ENCODE peak calls at places on chromosomes 13 and 19, in five cellular contexts. B, R, E, M and G are unnamed samples. For H3K4me1, the result is how much of the 10 kb centered on the place peaks cover.

GRCh38 chr19:8615813-8616596 is 5.5 kb upstream of the ADAMTS10 start:
- DNase-seq in B (no peak), M (no peak), R (no peak), E (no peak), G (no peak)

GRCh38 chr13:48817166-48817802 is 158.4 kb upstream of the FNDC3A start:
- DNase-seq in B (no peak), M (no peak), E (no peak), R (no peak), G (no peak)

GRCh38 chr19:39082167-39082566 is 2.0 kb upstream of the ACP7 start:
- DNase-seq in E (no peak), M (no peak), B (no peak), R (no peak), G (no peak)

GRCh38 chr19:13781547-13781946 is 7.3 kb downstream of the C19orf53 start:
- DNase-seq in M (peak), E (peak), R (peak), B (peak), G (no peak)

GRCh38 chr13:46213242-46213641 is 1.5 kb downstream of the LRRC63 start:
- DNase-seq in B (no peak), R (no peak), M (no peak), E (no peak), G (no peak)

GRCh38 chr19:38932425-38933179 is 1.9 kb downstream of the MRPS12 start:
- DNase-seq in M (no peak), B (no peak), R (no peak), E (no peak), G (no peak)

GRCh38 chr19:16088351-16088984 is 12.2 kb downstream of the TPM4 start:
- DNase-seq in M (no peak), E (no peak), R (no peak), B (no peak), G (peak)

GRCh38 chr13:102870677-102871415 is 25.0 kb downstream of the ERCC5 start:
- DNase-seq in E (no peak), M (no peak), B (peak), R (peak), G (no peak)

GRCh38 chr19:8585894-8586750 is 8.9 kb upstream of the MYO1F start:
- DNase-seq in E (no peak), B (no peak), M (no peak), R (no peak), G (no peak)

GRCh38 chr13:47478985-47479384 is 522.1 kb downstream of the SUCLA2 start:
- DNase-seq in R (no peak), E (no peak), B (no peak), M (no peak), G (no peak)

GRCh38 chr19:8673281-8673891 is 25.2 kb downstream of the ACTL9 start:
- DNase-seq in M (no peak), B (no peak), R (no peak), E (no peak), G (no peak)

GRCh38 chr13:66405908-66406802 is 824.0 kb downstream of the PCDH9 start:
- DNase-seq in B (peak), R (peak), E (no peak), M (peak), G (no peak)

GRCh38 chr13:106520205-106521004 is 15.1 kb downstream of the EFNB2 start:
- DNase-seq in E (no peak), R (no peak), M (no peak), B (no peak), G (no peak)

GRCh38 chr13:113845723-113846638 is 17.9 kb downstream of the GAS6 start:
- DNase-seq in E (no peak), M (no peak), R (no peak), B (no peak), G (no peak)

GRCh38 chr13:66553391-66553790 is 676.7 kb downstream of the PCDH9 start:
- DNase-seq in B (no peak), R (no peak), M (no peak), E (no peak), G (no peak)

GRCh38 chr13:32297206-32297605 is 18.0 kb downstream of the ZAR1L start:
- DNase-seq in R (no peak), B (no peak), E (no peak), M (no peak), G (no peak)

GRCh38 chr19:45349126-45349415 is 8.5 kb downstream of the KLC3 start:
- DNase-seq in R (no peak), M (no peak), B (no peak), E (no peak), G (no peak)

GRCh38 chr13:95503662-95504061 is 48.9 kb upstream of the CLDN10 start:
- DNase-seq in R (no peak), B (no peak), M (no peak), E (no peak), G (no peak)

GRCh38 chr19:33629826-33630375 is 8.1 kb downstream of the CHST8 start:
- DNase-seq in E (no peak), R (no peak), B (no peak), M (no peak), G (no peak)

GRCh38 chr13:85816413-85816812 is 17.2 kb upstream of the SLITRK6 start:
- DNase-seq in E (no peak), R (no peak), M (no peak), B (no peak), G (no peak)

GRCh38 chr13:66349945-66350344 is 880.2 kb downstream of the PCDH9 start:
- DNase-seq in B (no peak), E (no peak), M (no peak), R (no peak), G (no peak)

GRCh38 chr13:85698236-85698635 is 101.0 kb downstream of the SLITRK6 start:
- DNase-seq in B (no peak), R (peak), E (no peak), M (no peak), G (no peak)

GRCh38 chr13:93227280-93227905 is 786 bp downstream of the GPC6 start:
- DNase-seq in M (no peak), E (no peak), B (peak), R (peak), G (no peak)

GRCh38 chr13:23621316-23621645 is 51.1 kb downstream of the TNFRSF19 start:
- DNase-seq in M (no peak), B (peak), E (no peak), R (peak), G (no peak)

GRCh38 chr19:43777163-43777700 is 3.5 kb downstream of the KCNN4 start:
- DNase-seq in R (peak), B (no peak), E (no peak), M (no peak), G (no peak)

GRCh38 chr13:98998831-98999634 is 21.2 kb upstream of the DOCK9 start:
- DNase-seq in E (no peak), R (no peak), B (peak), M (no peak), G (no peak)

GRCh38 chr19:49593233-49594113 is 2.5 kb downstream of the PRR12 start:
- DNase-seq in E (peak), R (peak), B (peak), M (peak), G (peak)

GRCh38 chr19:45553464-45553863 is 31.1 kb downstream of the OPA3 start:
- DNase-seq in R (no peak), B (no peak), M (no peak), E (no peak), G (no peak)

GRCh38 chr19:646798-647565 is 7.3 kb downstream of the FGF22 start:
- DNase-seq in E (no peak), M (no peak), R (no peak), B (no peak), G (no peak)

GRCh38 chr19:41302624-41303351 is 7.2 kb upstream of the CCDC97 start:
- DNase-seq in B (no peak), E (no peak), R (no peak), M (no peak), G (no peak)

GRCh38 chr19:41305923-41306322 is 4.0 kb upstream of the CCDC97 start:
- DNase-seq in R (no peak), B (no peak), E (no peak), M (no peak), G (no peak)

GRCh38 chr19:41306394-41306793 is 3.6 kb upstream of the CCDC97 start:
- DNase-seq in M (no peak), R (no peak), B (no peak), E (no peak), G (no peak)

GRCh38 chr19:41304706-41305483 is 5.1 kb upstream of the CCDC97 start:
- DNase-seq in E (no peak), B (no peak), M (no peak), R (no peak), G (no peak)

GRCh38 chr19:41303941-41304340 is 6.0 kb upstream of the CCDC97 start:
- DNase-seq in M (no peak), E (no peak), R (no peak), B (no peak), G (no peak)
- H3K4me1 ChIP-seq in M (under half), E (under half), R (under half), B (under half), G (under half)

GRCh38 chr13:111964411-111965035 is 102.4 kb upstream of the SOX1 start:
- DNase-seq in E (no peak), M (no peak), B (no peak), R (no peak), G (no peak)

GRCh38 chr13:111967572-111968201 is 99.3 kb upstream of the SOX1 start:
- DNase-seq in M (no peak), E (no peak), B (no peak), R (no peak), G (no peak)

GRCh38 chr13:111965466-111966214 is 101.3 kb upstream of the SOX1 start:
- DNase-seq in M (no peak), R (no peak), E (no peak), B (no peak), G (no peak)

GRCh38 chr13:111968611-111969010 is 98.3 kb upstream of the SOX1 start:
- DNase-seq in E (no peak), M (no peak), B (no peak), R (no peak), G (no peak)

DNA sequence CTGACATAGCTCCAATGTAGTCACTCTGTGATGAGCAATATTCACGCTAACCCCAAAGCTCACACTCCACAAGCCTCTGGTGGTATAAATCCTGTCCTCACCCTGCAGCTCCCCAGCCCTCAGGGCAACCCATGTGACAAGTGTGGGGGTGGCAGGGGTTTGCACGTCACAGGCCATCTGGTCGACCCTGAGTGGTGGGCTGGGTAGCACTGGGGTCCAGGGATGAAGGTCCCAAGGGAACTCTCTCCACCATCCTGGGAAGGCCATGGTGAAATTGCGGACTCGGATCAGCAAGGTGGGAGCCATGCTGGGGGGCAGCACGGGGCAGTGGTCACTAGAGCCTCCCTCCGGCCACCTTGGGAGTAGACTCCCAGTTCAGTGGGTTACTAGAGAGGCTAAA is 100.0 kb upstream of the SOX1 start:
- DNase-seq in E (no peak), M (no peak), R (no peak), B (no peak), G (no peak)
- TF ChIP-seq CTCF in E (no peak), M (no peak), R (no peak), B (no peak), G (no peak)

DNA sequence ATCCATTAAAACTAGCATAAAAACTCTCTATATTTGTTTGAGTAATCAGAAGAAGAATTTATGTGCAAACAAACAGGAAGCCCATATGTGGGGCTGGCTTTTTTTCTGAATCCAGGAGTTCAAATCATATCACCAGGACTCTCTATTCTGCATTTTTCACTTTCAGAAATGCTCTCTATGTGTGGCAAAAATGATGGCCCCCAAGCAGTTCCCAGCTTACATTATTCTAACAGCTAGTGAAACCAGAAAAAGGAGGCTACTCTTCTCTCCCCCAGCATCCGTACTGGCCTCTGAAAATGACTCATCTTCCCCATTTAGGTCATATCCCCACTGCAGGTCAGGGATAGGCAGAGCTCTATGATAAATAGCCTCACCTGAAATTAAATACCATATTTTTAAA is 20.4 kb downstream of the RBM26 start:
- DNase-seq in E (no peak), M (no peak), R (peak), B (peak), G (no peak)
- H3K4me1 ChIP-seq in E (under half), M (under half), R (under half), B (under half), G (under half)

GRCh38 chr13:41200126-41200525 is 5.8 kb upstream of the KBTBD7 start:
- DNase-seq in B (no peak), R (no peak), E (no peak), M (no peak), G (no peak)
- TF ChIP-seq CTCF in B (no peak), R (no peak), E (no peak), M (no peak), G (no peak)

GRCh38 chr13:75749407-75749806 is 113.3 kb downstream of the LMO7 start:
- DNase-seq in E (peak), M (no peak), B (no peak), R (peak), G (no peak)

GRCh38 chr13:75754936-75755335 is 118.8 kb downstream of the LMO7 start:
- DNase-seq in B (no peak), M (no peak), E (no peak), R (no peak), G (no peak)

GRCh38 chr13:75748874-75749273 is 112.7 kb downstream of the LMO7 start:
- DNase-seq in R (no peak), E (no peak), M (no peak), B (no peak), G (no peak)

GRCh38 chr13:75751350-75751749 is 115.2 kb downstream of the LMO7 start:
- DNase-seq in M (no peak), E (no peak), B (no peak), R (no peak), G (no peak)

DNA sequence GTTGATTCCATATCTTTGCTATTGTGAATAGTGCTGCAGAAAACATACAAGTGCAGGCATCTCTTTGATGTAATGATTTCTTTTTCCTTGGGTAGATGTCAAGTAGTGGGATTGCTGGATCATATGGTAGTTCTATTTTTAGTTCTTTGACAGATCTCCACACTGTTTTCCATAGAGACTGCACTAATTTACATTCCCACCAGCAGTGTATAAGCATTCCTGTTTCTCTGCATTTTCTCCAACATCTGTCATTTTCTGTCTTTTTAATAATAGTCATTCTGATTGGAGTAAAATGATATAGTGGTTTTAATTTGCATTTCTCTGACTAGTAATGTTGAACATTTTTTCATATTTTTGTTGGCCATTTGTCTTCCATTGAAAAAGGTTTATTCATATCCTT is 116.7 kb downstream of the LMO7 start:
- DNase-seq in E (no peak), B (no peak), R (no peak), M (no peak), G (no peak)
- H3K4me1 ChIP-seq in E (under half), B (under half), R (under half), M (under half), G (under half)

GRCh38 chr13:27977476-27978300 is 8.6 kb upstream of the CDX2 start:
- DNase-seq in E (no peak), R (peak), M (no peak), B (no peak), G (no peak)
- TF ChIP-seq CTCF in E (no peak), R (no peak), M (no peak), B (no peak), G (no peak)

GRCh38 chr13:110306960-110307696 is at the start of the genes COL4A1 and COL4A2:
- DNase-seq in R (peak), M (peak), E (no peak), B (peak), G (no peak)
- H3K4me1 ChIP-seq in R (half or more), M (under half), E (under half), B (under half), G (half or more)

GRCh38 chr19:35269425-35270117 is 809 bp downstream of the USF2 start:
- DNase-seq in M (peak), R (peak), B (peak), E (no peak), G (no peak)
- TF ChIP-seq CTCF in M (peak), R (peak), B (peak), E (peak), G (peak)

DNA sequence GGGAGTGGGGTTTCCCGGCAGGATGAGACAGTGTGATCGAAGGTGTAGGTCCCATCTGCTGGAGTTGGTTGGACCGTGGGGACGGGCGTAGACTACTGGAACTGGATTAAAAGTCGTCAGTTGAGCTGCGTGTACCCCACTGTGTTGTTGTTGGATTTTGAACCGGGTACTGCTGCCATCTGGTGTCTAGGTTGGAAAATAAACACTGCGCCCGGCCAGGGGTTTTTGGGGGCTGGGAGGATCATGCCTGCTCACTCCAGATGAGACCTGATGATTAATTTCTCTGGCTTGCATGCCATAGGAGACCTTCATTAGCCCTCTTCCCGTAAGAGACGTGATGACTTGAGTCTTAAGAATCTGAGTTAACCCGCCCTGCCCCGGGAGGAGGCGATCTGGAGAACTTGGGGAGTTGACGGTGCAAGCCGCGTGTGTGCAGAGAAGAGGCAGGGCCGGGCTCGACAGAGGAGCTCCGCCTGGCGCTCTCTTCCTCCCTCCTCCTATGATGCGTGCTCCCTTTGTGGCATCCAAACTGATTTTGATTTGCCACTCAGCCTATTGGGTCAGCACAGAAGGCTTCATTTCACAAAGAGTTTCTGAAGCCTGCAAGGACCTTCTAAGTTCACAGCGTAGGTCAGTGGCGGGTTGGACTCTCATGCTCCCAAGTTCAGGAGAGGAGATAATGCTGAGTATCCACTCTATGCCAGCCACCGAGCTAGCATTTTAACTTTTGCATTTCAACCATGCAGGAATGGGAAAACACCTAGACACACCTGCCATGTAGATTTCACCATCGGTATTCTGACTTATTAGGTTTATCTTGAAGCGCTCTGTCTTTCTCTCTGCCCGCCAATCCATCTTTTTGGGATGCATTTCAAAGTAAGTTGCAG is 2.7 kb downstream of the UHRF1 start:
- DNase-seq in M (peak), B (peak), R (peak), E (peak), G (no peak)
- H3K4me1 ChIP-seq in M (under half), B (under half), R (half or more), E (under half), G (under half)

DNA sequence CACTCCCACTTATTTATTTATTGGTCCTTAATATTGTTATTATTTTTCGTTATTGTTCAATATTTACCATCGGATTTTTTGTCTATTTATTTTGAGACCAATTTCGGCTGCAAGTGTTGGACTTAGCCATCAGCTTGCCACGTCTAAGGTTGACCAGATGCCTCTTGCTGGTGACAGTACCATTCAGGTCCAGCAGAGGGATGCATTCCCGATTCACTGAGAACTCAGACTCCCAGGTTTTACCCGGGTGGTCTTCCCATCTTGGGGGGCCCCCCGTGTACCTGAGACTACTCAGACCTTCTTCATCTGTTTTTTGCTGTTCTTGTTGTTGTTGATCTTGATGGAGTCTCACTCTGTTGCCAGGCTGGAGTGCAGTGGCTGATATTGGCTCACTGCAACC is 1435.2 kb downstream of the UQCRFS1 start:
- DNase-seq in M (no peak), B (no peak), E (no peak), R (no peak), G (no peak)
- TF ChIP-seq CTCF in M (no peak), B (no peak), E (no peak), R (peak), G (no peak)